ENCODE peak calls at places on chromosomes 4 and X, in four cellular contexts. One of them, this sample, is unnamed.

GRCh38 chr4:142558851-142559250 is 287.2 kb downstream of the INPP4B start:
- DNase-seq in CD8-positive, alpha-beta memory T cell: no peak
- DNase-seq in upper lobe of left lung: no peak
- DNase-seq in left ventricle myocardium inferior: no peak
- DNase-seq in this sample: no peak

GRCh38 chr4:150250293-150250997 is 172.2 kb downstream of the DCLK2 start:
- DNase-seq in left ventricle myocardium inferior: no peak
- DNase-seq in upper lobe of left lung: no peak
- DNase-seq in CD8-positive, alpha-beta memory T cell: no peak
- DNase-seq in this sample: no peak

GRCh38 chr4:168521736-168522135 is 24.9 kb downstream of the PALLD start:
- DNase-seq in upper lobe of left lung: no peak
- DNase-seq in left ventricle myocardium inferior: no peak
- DNase-seq in CD8-positive, alpha-beta memory T cell: no peak
- DNase-seq in this sample: no peak

GRCh38 chr4:7820031-7820825 is 119.4 kb downstream of the AFAP1 start:
- DNase-seq in left ventricle myocardium inferior: no peak
- DNase-seq in CD8-positive, alpha-beta memory T cell: no peak
- DNase-seq in upper lobe of left lung: no peak
- DNase-seq in this sample: no peak

GRCh38 chr4:74764119-74764518 is 30.2 kb downstream of the BTC start:
- DNase-seq in upper lobe of left lung: no peak
- DNase-seq in CD8-positive, alpha-beta memory T cell: no peak
- DNase-seq in left ventricle myocardium inferior: no peak
- DNase-seq in this sample: no peak

GRCh38 chr4:64584981-64585557 is 175.8 kb upstream of the TECRL start:
- DNase-seq in left ventricle myocardium inferior: no peak
- DNase-seq in upper lobe of left lung: no peak
- DNase-seq in CD8-positive, alpha-beta memory T cell: no peak
- DNase-seq in this sample: no peak

GRCh38 chr4:7800996-7801395 is 138.7 kb downstream of the AFAP1 start:
- DNase-seq in CD8-positive, alpha-beta memory T cell: no peak
- DNase-seq in left ventricle myocardium inferior: no peak
- DNase-seq in upper lobe of left lung: no peak
- DNase-seq in this sample: no peak

GRCh38 chrX:139204903-139205667 is 325.5 kb upstream of the F9 start:
- DNase-seq in CD8-positive, alpha-beta memory T cell: no peak
- DNase-seq in upper lobe of left lung: peak; percentile 32
- DNase-seq in left ventricle myocardium inferior: peak; percentile 18
- DNase-seq in this sample: peak; percentile 46

GRCh38 chrX:1449581-1450149 is 3.0 kb downstream of the ASMTL start:
- DNase-seq in left ventricle myocardium inferior: no peak
- DNase-seq in CD8-positive, alpha-beta memory T cell: no peak
- DNase-seq in upper lobe of left lung: no peak
- DNase-seq in this sample: no peak

GRCh38 chr4:112889619-112890294 is 159.7 kb upstream of the ANK2 start:
- DNase-seq in upper lobe of left lung: no peak
- DNase-seq in left ventricle myocardium inferior: no peak
- DNase-seq in CD8-positive, alpha-beta memory T cell: no peak
- DNase-seq in this sample: no peak

GRCh38 chrX:115266300-115266699 is 23.2 kb upstream of the LUZP4 start:
- DNase-seq in left ventricle myocardium inferior: no peak
- DNase-seq in upper lobe of left lung: no peak
- DNase-seq in CD8-positive, alpha-beta memory T cell: no peak
- DNase-seq in this sample: no peak

GRCh38 chr4:3251691-3252479 is 2.9 kb downstream of the MSANTD1 start:
- DNase-seq in CD8-positive, alpha-beta memory T cell: no peak
- DNase-seq in upper lobe of left lung: no peak
- DNase-seq in left ventricle myocardium inferior: peak; percentile 5
- DNase-seq in this sample: peak; percentile 44

GRCh38 chrX:17547658-17548057 is 172.7 kb downstream of the NHS start:
- DNase-seq in upper lobe of left lung: peak; percentile 64
- DNase-seq in CD8-positive, alpha-beta memory T cell: no peak
- DNase-seq in left ventricle myocardium inferior: peak; percentile 21
- DNase-seq in this sample: peak; percentile 63

GRCh38 chr4:8534129-8534528 is 46.1 kb upstream of the GPR78 start:
- DNase-seq in CD8-positive, alpha-beta memory T cell: no peak
- DNase-seq in left ventricle myocardium inferior: no peak
- DNase-seq in upper lobe of left lung: peak; percentile 65
- DNase-seq in this sample: no peak

GRCh38 chrX:2928127-2928582 is 984 bp downstream of the ARSD start:
- DNase-seq in upper lobe of left lung: peak; percentile 65
- DNase-seq in CD8-positive, alpha-beta memory T cell: peak; percentile 0
- DNase-seq in left ventricle myocardium inferior: peak; percentile 53
- DNase-seq in this sample: peak; percentile 77

GRCh38 chrX:10783451-10783995 is 163.1 kb upstream of the MID1 start:
- DNase-seq in left ventricle myocardium inferior: no peak
- DNase-seq in CD8-positive, alpha-beta memory T cell: no peak
- DNase-seq in upper lobe of left lung: no peak
- DNase-seq in this sample: no peak

GRCh38 chrX:10781847-10782530 is 161.6 kb upstream of the MID1 start:
- DNase-seq in left ventricle myocardium inferior: no peak
- DNase-seq in upper lobe of left lung: no peak
- DNase-seq in CD8-positive, alpha-beta memory T cell: no peak
- DNase-seq in this sample: no peak

GRCh38 chrX:10787264-10787663 is 166.9 kb upstream of the MID1 start:
- DNase-seq in left ventricle myocardium inferior: no peak
- DNase-seq in CD8-positive, alpha-beta memory T cell: no peak
- DNase-seq in upper lobe of left lung: no peak
- DNase-seq in this sample: no peak
- H3K27me3 ChIP-seq in left ventricle myocardium inferior: no peaks in the 10 kb centered on the region
- H3K27me3 ChIP-seq in CD8-positive, alpha-beta memory T cell: no peaks in the 10 kb centered on the region
- H3K27me3 ChIP-seq in upper lobe of left lung: no peaks in the 10 kb centered on the region
- H3K27me3 ChIP-seq in this sample: no peaks in the 10 kb centered on the region

GRCh38 chr4:24971192-24971591 is 58.4 kb upstream of the CCDC149 start:
- DNase-seq in left ventricle myocardium inferior: no peak
- DNase-seq in upper lobe of left lung: peak; percentile 44
- DNase-seq in CD8-positive, alpha-beta memory T cell: no peak
- DNase-seq in this sample: no peak

GRCh38 chr4:24970635-24971034 is 57.8 kb upstream of the CCDC149 start:
- DNase-seq in CD8-positive, alpha-beta memory T cell: no peak
- DNase-seq in left ventricle myocardium inferior: no peak
- DNase-seq in upper lobe of left lung: no peak
- DNase-seq in this sample: no peak

GRCh38 chr4:24973471-24974251 is 57.1 kb downstream of the LGI2 start:
- DNase-seq in left ventricle myocardium inferior: peak; percentile 41
- DNase-seq in upper lobe of left lung: peak; percentile 90
- DNase-seq in CD8-positive, alpha-beta memory T cell: no peak
- DNase-seq in this sample: peak; percentile 90

GRCh38 chr4:24975505-24975904 is 55.2 kb downstream of the LGI2 start:
- DNase-seq in CD8-positive, alpha-beta memory T cell: no peak
- DNase-seq in upper lobe of left lung: no peak
- DNase-seq in left ventricle myocardium inferior: no peak
- DNase-seq in this sample: no peak

DNA sequence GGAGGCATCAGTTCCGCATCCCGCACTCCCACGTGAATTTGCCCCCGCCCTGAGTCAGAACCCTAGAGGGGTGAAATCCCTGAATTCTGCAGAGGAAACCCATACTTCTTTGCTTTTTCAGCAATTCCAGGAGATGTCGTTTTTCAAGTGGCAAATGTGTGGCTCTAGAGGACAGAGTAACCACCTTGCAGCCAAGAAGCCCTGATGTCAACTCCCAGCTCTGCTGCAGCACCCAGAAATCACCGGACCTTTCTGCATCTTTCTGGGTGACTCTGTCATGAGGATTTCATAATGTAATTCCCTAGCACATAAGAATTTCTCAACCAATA is 56.5 kb downstream of the LGI2 start:
- DNase-seq in upper lobe of left lung: no peak
- DNase-seq in left ventricle myocardium inferior: no peak
- DNase-seq in CD8-positive, alpha-beta memory T cell: no peak
- DNase-seq in this sample: no peak
- H3K4me3 ChIP-seq in upper lobe of left lung: no peak overlapping the region
- H3K4me3 ChIP-seq in left ventricle myocardium inferior: no peak overlapping the region
- H3K4me3 ChIP-seq in CD8-positive, alpha-beta memory T cell: no peak overlapping the region
- H3K4me3 ChIP-seq in this sample: peak overlapping the region; percentile 8

GRCh38 chrX:28126886-28127285 is 145.6 kb upstream of the DCAF8L1 start:
- DNase-seq in CD8-positive, alpha-beta memory T cell: no peak
- DNase-seq in upper lobe of left lung: no peak
- DNase-seq in left ventricle myocardium inferior: no peak
- DNase-seq in this sample: no peak

GRCh38 chrX:28124416-28124815 is 143.2 kb upstream of the DCAF8L1 start:
- DNase-seq in CD8-positive, alpha-beta memory T cell: no peak
- DNase-seq in left ventricle myocardium inferior: no peak
- DNase-seq in upper lobe of left lung: no peak
- DNase-seq in this sample: no peak

DNA sequence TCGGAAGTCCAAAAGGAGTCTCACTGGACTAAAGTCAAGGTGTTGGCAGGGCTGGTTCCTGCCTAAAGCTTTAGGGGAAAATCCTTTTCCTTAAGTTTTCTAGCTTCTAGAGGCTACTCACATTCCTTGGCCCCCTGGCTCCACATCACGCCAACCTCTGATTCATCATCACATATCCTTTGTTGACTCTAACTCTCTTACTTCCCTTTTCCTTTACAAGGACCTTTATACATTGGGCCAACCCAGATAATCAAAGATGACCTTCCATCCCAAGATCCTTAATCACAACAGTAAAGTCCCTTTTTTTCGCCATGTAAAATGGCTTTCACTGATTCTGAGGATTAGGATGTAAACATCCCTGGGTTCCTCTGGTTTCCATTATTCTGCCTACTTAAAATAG is 146.4 kb upstream of the DCAF8L1 start:
- DNase-seq in left ventricle myocardium inferior: no peak
- DNase-seq in CD8-positive, alpha-beta memory T cell: no peak
- DNase-seq in upper lobe of left lung: no peak
- DNase-seq in this sample: no peak
- H3K27me3 ChIP-seq in left ventricle myocardium inferior: no peaks in the 10 kb centered on the region
- H3K27me3 ChIP-seq in CD8-positive, alpha-beta memory T cell: no peaks in the 10 kb centered on the region
- H3K27me3 ChIP-seq in upper lobe of left lung: no peaks in the 10 kb centered on the region
- H3K27me3 ChIP-seq in this sample: no peaks in the 10 kb centered on the region

GRCh38 chrX:100677616-100678181 is 33.7 kb downstream of the SRPX2 start:
- DNase-seq in upper lobe of left lung: no peak
- DNase-seq in left ventricle myocardium inferior: no peak
- DNase-seq in CD8-positive, alpha-beta memory T cell: no peak
- DNase-seq in this sample: no peak
- H3K4me3 ChIP-seq in upper lobe of left lung: no peak overlapping the region
- H3K4me3 ChIP-seq in left ventricle myocardium inferior: no peak overlapping the region
- H3K4me3 ChIP-seq in CD8-positive, alpha-beta memory T cell: no peak overlapping the region
- H3K4me3 ChIP-seq in this sample: no peak overlapping the region

GRCh38 chr4:107890779-107891178 is 40.6 kb upstream of the CYP2U1 start:
- DNase-seq in upper lobe of left lung: no peak
- DNase-seq in CD8-positive, alpha-beta memory T cell: no peak
- DNase-seq in left ventricle myocardium inferior: no peak
- DNase-seq in this sample: no peak

GRCh38 chr4:107896158-107896645 is 35.1 kb upstream of the CYP2U1 start:
- DNase-seq in upper lobe of left lung: peak; percentile 49
- DNase-seq in CD8-positive, alpha-beta memory T cell: no peak
- DNase-seq in left ventricle myocardium inferior: no peak
- DNase-seq in this sample: no peak

GRCh38 chr4:107891299-107891698 is 40.0 kb upstream of the CYP2U1 start:
- DNase-seq in CD8-positive, alpha-beta memory T cell: no peak
- DNase-seq in upper lobe of left lung: no peak
- DNase-seq in left ventricle myocardium inferior: no peak
- DNase-seq in this sample: no peak

GRCh38 chr4:107894138-107894603 is 37.2 kb upstream of the CYP2U1 start:
- DNase-seq in upper lobe of left lung: no peak
- DNase-seq in CD8-positive, alpha-beta memory T cell: no peak
- DNase-seq in left ventricle myocardium inferior: no peak
- DNase-seq in this sample: no peak

DNA sequence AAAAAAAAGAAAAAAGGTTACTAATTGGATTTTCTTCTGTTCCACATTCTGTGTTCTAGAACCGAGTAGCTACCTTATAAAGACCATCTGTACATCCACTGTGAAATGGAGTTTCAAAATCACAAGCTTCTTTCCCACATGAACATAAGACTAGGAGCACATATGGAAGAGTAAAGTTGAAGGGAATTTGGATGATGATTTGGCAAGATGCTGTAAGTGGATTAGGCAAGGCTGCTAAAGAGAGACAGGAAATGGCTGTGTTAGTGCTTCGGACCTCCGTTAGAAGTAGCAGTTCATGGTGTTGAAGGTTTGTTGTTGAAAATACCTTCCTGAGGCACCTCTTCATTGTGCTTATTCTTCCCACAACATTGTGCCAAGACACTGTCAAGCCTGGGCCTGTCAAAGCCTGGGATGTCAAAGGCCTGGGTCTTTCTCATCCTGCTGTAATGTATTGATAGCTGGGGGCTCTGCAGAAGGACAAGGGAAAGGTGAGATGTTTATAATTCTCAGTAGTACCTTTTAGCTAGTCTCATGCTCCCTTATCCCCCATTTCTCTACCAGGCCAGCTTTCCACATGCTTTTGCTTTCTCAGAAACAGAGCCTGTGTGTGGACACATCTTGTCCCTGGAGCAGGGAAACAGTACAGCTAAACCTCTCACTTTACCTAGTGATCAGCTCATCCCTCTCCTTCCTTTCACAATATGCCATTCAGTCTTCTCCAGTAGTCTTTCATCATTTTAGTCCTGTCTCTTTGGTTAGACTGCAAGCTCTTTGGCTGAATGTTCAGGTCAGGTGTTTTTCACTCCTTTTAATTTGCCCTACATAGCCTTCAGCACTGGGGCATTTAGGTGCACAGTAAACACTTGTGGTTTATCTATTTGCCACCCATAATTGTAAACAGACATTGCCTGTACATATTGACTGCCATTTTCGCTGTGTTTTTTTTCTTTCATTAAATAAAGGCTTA is 37.9 kb upstream of the CYP2U1 start:
- DNase-seq in CD8-positive, alpha-beta memory T cell: no peak
- DNase-seq in upper lobe of left lung: no peak
- DNase-seq in left ventricle myocardium inferior: no peak
- DNase-seq in this sample: no peak
- H3K27me3 ChIP-seq in CD8-positive, alpha-beta memory T cell: no peaks in the 10 kb centered on the region
- H3K27me3 ChIP-seq in upper lobe of left lung: no peaks in the 10 kb centered on the region
- H3K27me3 ChIP-seq in left ventricle myocardium inferior: no peaks in the 10 kb centered on the region
- H3K27me3 ChIP-seq in this sample: no peaks in the 10 kb centered on the region

GRCh38 chr4:31307026-31307425 is 586.9 kb downstream of the PCDH7 start:
- DNase-seq in left ventricle myocardium inferior: no peak
- DNase-seq in upper lobe of left lung: no peak
- DNase-seq in CD8-positive, alpha-beta memory T cell: no peak
- DNase-seq in this sample: no peak
- H3K4me3 ChIP-seq in left ventricle myocardium inferior: no peak overlapping the region
- H3K4me3 ChIP-seq in upper lobe of left lung: no peak overlapping the region
- H3K4me3 ChIP-seq in CD8-positive, alpha-beta memory T cell: no peak overlapping the region
- H3K4me3 ChIP-seq in this sample: no peak overlapping the region

GRCh38 chr4:70747874-70748273 is 26.1 kb downstream of the RUFY3 start:
- DNase-seq in upper lobe of left lung: no peak
- DNase-seq in CD8-positive, alpha-beta memory T cell: no peak
- DNase-seq in left ventricle myocardium inferior: no peak
- DNase-seq in this sample: no peak
- H3K27me3 ChIP-seq in upper lobe of left lung: no peaks in the 10 kb centered on the region
- H3K27me3 ChIP-seq in CD8-positive, alpha-beta memory T cell: no peaks in the 10 kb centered on the region
- H3K27me3 ChIP-seq in left ventricle myocardium inferior: no peaks in the 10 kb centered on the region
- H3K27me3 ChIP-seq in this sample: no peaks in the 10 kb centered on the region

DNA sequence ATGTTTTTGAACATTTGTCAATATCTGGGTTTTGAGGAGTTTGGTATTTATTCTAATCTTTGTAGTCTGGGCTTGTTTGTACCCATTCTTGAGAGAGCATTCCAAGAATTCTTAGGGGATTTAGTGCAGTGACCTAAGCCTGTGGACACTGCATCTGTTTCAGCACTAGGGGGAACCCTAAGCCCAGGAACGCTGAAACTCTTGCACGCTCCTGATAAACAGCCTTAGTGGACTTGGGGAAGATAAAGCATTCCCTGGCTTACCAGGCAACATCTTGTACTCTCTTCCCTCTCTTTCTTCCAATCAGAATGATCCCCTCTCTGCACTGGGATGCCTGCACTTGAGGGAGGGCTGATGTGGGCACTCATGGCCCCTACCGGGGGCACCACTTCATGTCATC is 654.9 kb upstream of the HTR2C start:
- DNase-seq in upper lobe of left lung: peak; percentile 29
- DNase-seq in left ventricle myocardium inferior: no peak
- DNase-seq in CD8-positive, alpha-beta memory T cell: no peak
- DNase-seq in this sample: no peak
- H3K4me3 ChIP-seq in upper lobe of left lung: no peak overlapping the region
- H3K4me3 ChIP-seq in left ventricle myocardium inferior: no peak overlapping the region
- H3K4me3 ChIP-seq in CD8-positive, alpha-beta memory T cell: no peak overlapping the region
- H3K4me3 ChIP-seq in this sample: no peak overlapping the region